ENCODE peak calls at places on chromosomes 6 and 20, in eight cellular contexts. E is CD8-positive, alpha-beta memory T cell; F is transverse colon; A is Peyer's patch; V is upper lobe of right lung; S is endodermal cell; J is psoas muscle; K is hepatocyte. T is an unnamed sample.

GRCh38 chr6:28446818-28447511 is 3.7 kb upstream of the ZSCAN23 start:
- DNase-seq in S (peak; percentile 78), J (no peak), F (no peak), V (no peak), E (no peak), A (no peak), K (peak; percentile 40), T (peak; percentile 73)

GRCh38 chr20:19497064-19497463 is 261.0 kb upstream of the RIN2 start:
- DNase-seq in S (no peak), A (no peak), V (no peak), E (no peak), K (no peak), J (no peak), F (no peak), T (no peak)

GRCh38 chr6:4781426-4781825 is 5.2 kb downstream of the CDYL start:
- DNase-seq in J (no peak), K (no peak), S (no peak), A (no peak), E (no peak), V (no peak), F (no peak), T (no peak)

GRCh38 chr6:81753709-81754678 is 1.5 kb upstream of the TENT5A start:
- DNase-seq in K (peak; percentile 90), S (peak; percentile 90), V (peak; percentile 94), F (peak; percentile 89), J (peak; percentile 88), A (peak; percentile 88), E (peak; percentile 83), T (peak; percentile 91)

GRCh38 chr6:82589509-82590206 is 226.0 kb downstream of the TPBG start:
- DNase-seq in K (peak; percentile 13), E (no peak), S (peak; percentile 75), J (no peak), V (no peak), A (no peak), F (no peak), T (no peak)

GRCh38 chr6:39218868-39219567 is 10.3 kb downstream of the KCNK5 start:
- DNase-seq in K (no peak), V (no peak), J (no peak), S (no peak), E (no peak), A (no peak), F (no peak), T (no peak)

GRCh38 chr6:112117554-112117953 is 30.2 kb downstream of the FAM229B start:
- DNase-seq in E (no peak), A (no peak), F (no peak), S (no peak), K (no peak), V (no peak), J (no peak), T (no peak)

GRCh38 chr20:58650181-58650775 is 805 bp upstream of the STX16 start:
- DNase-seq in F (no peak), E (peak; percentile 58), S (peak; percentile 75), V (peak; percentile 77), J (no peak), A (peak; percentile 70), K (peak; percentile 35), T (peak; percentile 44)

GRCh38 chr6:165486183-165487137 is 176.6 kb downstream of the PDE10A start:
- DNase-seq in S (no peak), E (no peak), F (no peak), J (no peak), A (no peak), K (no peak), V (no peak), T (no peak)

GRCh38 chr6:39904946-39905639 is 29.2 kb downstream of the MOCS1 start:
- DNase-seq in A (no peak), K (no peak), E (no peak), V (no peak), J (no peak), F (no peak), S (no peak), T (no peak)

GRCh38 chr6:85764844-85765243 is 122.2 kb upstream of the SYNCRIP start:
- DNase-seq in K (no peak), S (no peak), J (no peak), F (no peak), V (no peak), E (no peak), A (no peak), T (no peak)

GRCh38 chr6:38527371-38527770 is 112.4 kb downstream of the BTBD9 start:
- DNase-seq in E (no peak), V (no peak), K (no peak), S (no peak), A (no peak), F (no peak), J (no peak), T (no peak)

GRCh38 chr6:28212510-28213212 is 12.4 kb upstream of the ZSCAN9 start:
- DNase-seq in F (peak; percentile 50), K (peak; percentile 62), A (peak; percentile 58), S (peak; percentile 95), E (no peak), V (peak; percentile 74), J (no peak), T (no peak)

GRCh38 chr20:9359561-9360308 is 154.7 kb upstream of the LAMP5 start:
- DNase-seq in E (no peak), K (peak; percentile 71), V (no peak), S (peak; percentile 77), F (peak; percentile 55), J (peak; percentile 26), A (no peak), T (no peak)

GRCh38 chr6:169794317-169795055 is 43.1 kb downstream of the ERMARD start:
- DNase-seq in E (no peak), J (no peak), K (no peak), V (peak; percentile 54), A (peak; percentile 44), S (peak; percentile 31), F (no peak), T (no peak)

GRCh38 chr6:42269553-42269952 is 51.9 kb upstream of the MRPS10 start:
- DNase-seq in S (no peak), K (no peak), A (no peak), E (peak; percentile 62), F (peak; percentile 74), V (no peak), J (no peak), T (no peak)

DNA sequence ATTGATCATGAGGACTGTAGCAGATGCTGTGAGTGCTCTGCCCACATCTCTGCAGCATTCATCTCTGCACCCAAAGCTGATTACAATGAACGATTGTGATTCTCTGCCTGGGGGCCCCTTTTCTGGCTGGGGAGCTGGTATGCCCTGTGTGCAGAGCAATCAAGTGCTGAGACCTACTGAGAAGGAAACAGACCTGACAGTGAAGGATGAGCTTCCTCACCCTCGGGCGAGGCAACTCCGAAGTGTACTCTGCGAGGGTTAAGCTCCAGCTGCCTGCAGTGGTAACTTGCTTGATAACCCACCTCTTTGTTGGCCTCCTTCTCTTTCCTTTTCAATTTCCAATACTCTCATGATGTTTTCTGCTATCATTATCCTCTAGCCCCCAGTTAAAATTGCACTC is 289.7 kb upstream of the RNF24 start:
- DNase-seq in F (no peak), K (no peak), J (no peak), S (peak; percentile 22), V (no peak), A (no peak), E (no peak), T (no peak)
- H3K27me3 ChIP-seq in F (no peaks in the 10 kb centered on the region), K (no peaks in the 10 kb centered on the region), J (no peaks in the 10 kb centered on the region), S (no peaks in the 10 kb centered on the region), V (no peaks in the 10 kb centered on the region), A (no peaks in the 10 kb centered on the region), E (no peaks in the 10 kb centered on the region), T (no peaks in the 10 kb centered on the region)

DNA sequence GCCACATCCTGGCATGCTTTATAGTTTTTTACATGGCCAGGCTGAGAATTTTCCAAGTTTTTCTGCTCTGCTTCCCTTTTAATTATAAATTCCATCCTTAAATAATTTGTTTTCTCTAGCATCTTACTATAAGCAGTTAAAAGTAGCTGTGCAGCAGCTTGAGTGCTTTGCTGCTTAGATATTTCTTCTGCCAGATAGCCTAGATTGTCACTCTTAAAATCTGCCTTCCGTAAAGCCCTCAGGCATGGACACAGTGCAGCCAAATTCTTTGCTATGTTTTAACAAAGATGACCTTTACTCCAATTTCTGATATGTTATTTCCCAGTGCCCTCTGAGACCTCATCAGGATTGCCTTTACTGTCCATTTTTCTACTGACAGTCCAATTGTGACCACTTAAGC is 92.6 kb upstream of the SGK1 start:
- DNase-seq in S (no peak), F (no peak), K (no peak), V (no peak), A (no peak), J (no peak), E (no peak), T (no peak)
- H3K4me1 ChIP-seq in S (no peaks in the 10 kb centered on the region), F (no peaks in the 10 kb centered on the region), K (no peaks in the 10 kb centered on the region), V (no peaks in the 10 kb centered on the region), A (peaks cover 2% of the 10 kb centered on the region), J (no peaks in the 10 kb centered on the region), E (no peaks in the 10 kb centered on the region), T (no peaks in the 10 kb centered on the region)

DNA sequence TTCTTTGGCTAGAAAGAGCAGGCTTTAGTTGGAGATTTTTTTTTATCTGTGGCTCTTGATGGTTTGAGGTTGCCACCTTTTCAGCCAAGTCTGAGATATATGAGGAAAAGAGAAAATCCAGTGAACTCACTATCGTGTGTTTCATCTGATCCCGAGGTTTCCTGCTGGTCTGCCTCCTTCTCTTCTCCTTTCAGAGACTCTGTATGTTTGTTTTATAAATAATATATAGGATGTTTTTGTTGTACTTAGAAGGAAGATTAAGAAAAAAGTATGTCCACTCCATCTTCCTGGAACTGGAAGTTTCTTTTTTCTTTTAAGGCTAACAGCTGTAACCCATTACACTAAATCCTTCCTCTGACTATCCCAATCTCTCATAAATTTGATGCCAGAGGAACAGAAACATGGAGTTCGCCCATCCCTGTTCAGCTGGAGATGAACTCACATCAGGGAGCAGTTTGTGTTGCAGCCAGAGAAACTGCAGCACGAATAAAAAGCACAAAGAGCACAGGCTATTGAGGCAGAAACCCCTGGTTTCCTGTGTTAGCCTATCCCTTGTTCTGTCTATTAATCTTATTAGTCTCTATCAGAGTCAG is 20.7 kb downstream of the RIPK1 start:
- DNase-seq in F (no peak), E (no peak), A (no peak), J (no peak), S (no peak), V (no peak), K (peak; percentile 18), T (no peak)
- H3K9me3 ChIP-seq in F (no peaks in the 10 kb centered on the region), E (no peaks in the 10 kb centered on the region), A (no peaks in the 10 kb centered on the region), J (no peaks in the 10 kb centered on the region), S (peaks cover 66% of the 10 kb centered on the region), V (no peaks in the 10 kb centered on the region), K (no peaks in the 10 kb centered on the region), T (no peaks in the 10 kb centered on the region)

DNA sequence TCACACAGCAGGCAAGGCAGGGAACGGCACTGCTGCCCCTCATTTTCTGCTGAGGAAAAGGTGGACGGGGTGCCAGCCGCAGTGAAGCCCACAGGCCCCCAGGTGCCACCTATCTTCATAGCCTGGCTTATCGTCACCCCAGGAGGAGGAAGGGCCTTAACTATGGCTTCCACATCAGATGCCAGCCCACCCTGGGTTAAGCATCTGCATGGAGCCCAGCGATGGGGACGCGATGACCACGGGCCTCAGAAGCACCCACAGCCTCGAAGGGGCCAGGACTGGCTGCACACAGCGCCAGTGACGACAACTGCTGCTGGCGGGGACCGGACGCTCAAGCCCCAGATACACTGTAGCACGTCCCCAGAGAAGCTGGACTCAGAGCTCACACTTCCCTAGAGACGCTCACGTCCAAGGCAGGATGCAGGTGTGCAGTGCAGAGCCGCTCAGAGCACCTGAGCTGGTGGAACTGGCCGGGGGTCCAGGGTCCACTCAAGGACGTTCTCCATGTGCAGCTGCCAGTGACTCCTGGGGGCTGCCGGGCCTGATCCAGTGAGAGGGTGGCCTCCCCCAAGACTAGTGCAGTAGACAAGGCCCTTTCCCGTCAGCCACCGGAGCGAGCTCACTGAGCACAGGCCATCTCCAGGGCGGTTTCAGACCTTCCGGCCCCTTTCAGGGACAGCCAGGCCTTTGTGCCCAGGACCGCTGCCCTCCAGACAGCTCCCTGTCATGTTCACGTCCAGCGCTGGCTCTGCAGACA is 83.0 kb downstream of the YTHDF1 start:
- DNase-seq in E (peak; percentile 34), A (peak; percentile 36), K (no peak), J (no peak), F (no peak), V (peak; percentile 46), S (peak; percentile 41), T (peak; percentile 23)
- H3K27me3 ChIP-seq in E (no peaks in the 10 kb centered on the region), A (no peaks in the 10 kb centered on the region), K (peaks cover 25% of the 10 kb centered on the region), J (peaks cover 57% of the 10 kb centered on the region), F (peaks cover 31% of the 10 kb centered on the region), V (peaks cover 22% of the 10 kb centered on the region), S (peaks cover 5% of the 10 kb centered on the region), T (no peaks in the 10 kb centered on the region)